ENCODE peak calls at places on chromosome 2, in ten cellular contexts. One of them, this sample, is unnamed.

GRCh38 chr2:226427538-226428307 is 371.9 kb downstream of the IRS1 start:
- DNase-seq in A549: peak
- DNase-seq in GM23248: peak
- DNase-seq in AG09309: peak
- DNase-seq in fibroblast of pulmonary artery: peak
- DNase-seq in lower leg skin: no peak
- DNase-seq in fibroblast of mammary gland: peak
- DNase-seq in CD8-positive, alpha-beta T cell: no peak
- DNase-seq in left ventricle myocardium inferior: no peak
- DNase-seq in kidney epithelial cell: peak
- DNase-seq in this sample: no peak

GRCh38 chr2:218081695-218082094 is 12.6 kb downstream of the RUFY4 start:
- DNase-seq in kidney epithelial cell: no peak
- DNase-seq in AG09309: peak
- DNase-seq in GM23248: peak
- DNase-seq in left ventricle myocardium inferior: no peak
- DNase-seq in lower leg skin: peak
- DNase-seq in fibroblast of mammary gland: peak
- DNase-seq in A549: no peak
- DNase-seq in CD8-positive, alpha-beta T cell: no peak
- DNase-seq in fibroblast of pulmonary artery: peak
- DNase-seq in this sample: no peak

GRCh38 chr2:178962805-178963433 is 87.0 kb downstream of the CCDC141 start:
- DNase-seq in GM23248: no peak
- DNase-seq in CD8-positive, alpha-beta T cell: no peak
- DNase-seq in left ventricle myocardium inferior: no peak
- DNase-seq in lower leg skin: no peak
- DNase-seq in AG09309: no peak
- DNase-seq in fibroblast of pulmonary artery: no peak
- DNase-seq in A549: no peak
- DNase-seq in kidney epithelial cell: no peak
- DNase-seq in fibroblast of mammary gland: no peak
- DNase-seq in this sample: no peak

GRCh38 chr2:175571078-175571653 is 389.7 kb upstream of the ATP5MC3 start:
- DNase-seq in kidney epithelial cell: no peak
- DNase-seq in left ventricle myocardium inferior: no peak
- DNase-seq in lower leg skin: no peak
- DNase-seq in AG09309: no peak
- DNase-seq in fibroblast of pulmonary artery: no peak
- DNase-seq in GM23248: no peak
- DNase-seq in CD8-positive, alpha-beta T cell: no peak
- DNase-seq in A549: no peak
- DNase-seq in fibroblast of mammary gland: no peak
- DNase-seq in this sample: no peak

GRCh38 chr2:28276076-28276618 is 116.5 kb upstream of the FOSL2 start:
- DNase-seq in lower leg skin: no peak
- DNase-seq in AG09309: peak
- DNase-seq in A549: peak
- DNase-seq in fibroblast of mammary gland: peak
- DNase-seq in CD8-positive, alpha-beta T cell: no peak
- DNase-seq in left ventricle myocardium inferior: no peak
- DNase-seq in GM23248: peak
- DNase-seq in fibroblast of pulmonary artery: peak
- DNase-seq in kidney epithelial cell: peak
- DNase-seq in this sample: no peak

GRCh38 chr2:109330056-109330455 is 201.1 kb downstream of the SH3RF3 start:
- DNase-seq in lower leg skin: no peak
- DNase-seq in fibroblast of pulmonary artery: peak
- DNase-seq in kidney epithelial cell: no peak
- DNase-seq in CD8-positive, alpha-beta T cell: no peak
- DNase-seq in GM23248: peak
- DNase-seq in A549: no peak
- DNase-seq in AG09309: peak
- DNase-seq in fibroblast of mammary gland: peak
- DNase-seq in left ventricle myocardium inferior: no peak
- DNase-seq in this sample: no peak

GRCh38 chr2:11111811-11112425 is 43.3 kb upstream of the SLC66A3 start:
- DNase-seq in lower leg skin: peak
- DNase-seq in kidney epithelial cell: no peak
- DNase-seq in CD8-positive, alpha-beta T cell: no peak
- DNase-seq in GM23248: no peak
- DNase-seq in fibroblast of pulmonary artery: no peak
- DNase-seq in left ventricle myocardium inferior: no peak
- DNase-seq in fibroblast of mammary gland: no peak
- DNase-seq in A549: no peak
- DNase-seq in AG09309: no peak
- DNase-seq in this sample: no peak

GRCh38 chr2:36456227-36456788 is 100.7 kb downstream of the CRIM1 start:
- DNase-seq in A549: no peak
- DNase-seq in kidney epithelial cell: no peak
- DNase-seq in GM23248: peak
- DNase-seq in lower leg skin: no peak
- DNase-seq in left ventricle myocardium inferior: peak
- DNase-seq in CD8-positive, alpha-beta T cell: no peak
- DNase-seq in fibroblast of pulmonary artery: peak
- DNase-seq in AG09309: no peak
- DNase-seq in fibroblast of mammary gland: peak
- DNase-seq in this sample: no peak

GRCh38 chr2:146451972-146452371 is 1392.9 kb upstream of the ACVR2A start:
- DNase-seq in fibroblast of pulmonary artery: no peak
- DNase-seq in CD8-positive, alpha-beta T cell: no peak
- DNase-seq in lower leg skin: no peak
- DNase-seq in AG09309: no peak
- DNase-seq in GM23248: no peak
- DNase-seq in fibroblast of mammary gland: no peak
- DNase-seq in left ventricle myocardium inferior: no peak
- DNase-seq in kidney epithelial cell: no peak
- DNase-seq in A549: no peak
- DNase-seq in this sample: no peak

GRCh38 chr2:121686218-121686617 is 37.0 kb upstream of the CLASP1 start:
- DNase-seq in A549: no peak
- DNase-seq in AG09309: no peak
- DNase-seq in fibroblast of mammary gland: no peak
- DNase-seq in fibroblast of pulmonary artery: no peak
- DNase-seq in lower leg skin: no peak
- DNase-seq in left ventricle myocardium inferior: no peak
- DNase-seq in CD8-positive, alpha-beta T cell: no peak
- DNase-seq in GM23248: no peak
- DNase-seq in kidney epithelial cell: no peak
- DNase-seq in this sample: no peak

DNA sequence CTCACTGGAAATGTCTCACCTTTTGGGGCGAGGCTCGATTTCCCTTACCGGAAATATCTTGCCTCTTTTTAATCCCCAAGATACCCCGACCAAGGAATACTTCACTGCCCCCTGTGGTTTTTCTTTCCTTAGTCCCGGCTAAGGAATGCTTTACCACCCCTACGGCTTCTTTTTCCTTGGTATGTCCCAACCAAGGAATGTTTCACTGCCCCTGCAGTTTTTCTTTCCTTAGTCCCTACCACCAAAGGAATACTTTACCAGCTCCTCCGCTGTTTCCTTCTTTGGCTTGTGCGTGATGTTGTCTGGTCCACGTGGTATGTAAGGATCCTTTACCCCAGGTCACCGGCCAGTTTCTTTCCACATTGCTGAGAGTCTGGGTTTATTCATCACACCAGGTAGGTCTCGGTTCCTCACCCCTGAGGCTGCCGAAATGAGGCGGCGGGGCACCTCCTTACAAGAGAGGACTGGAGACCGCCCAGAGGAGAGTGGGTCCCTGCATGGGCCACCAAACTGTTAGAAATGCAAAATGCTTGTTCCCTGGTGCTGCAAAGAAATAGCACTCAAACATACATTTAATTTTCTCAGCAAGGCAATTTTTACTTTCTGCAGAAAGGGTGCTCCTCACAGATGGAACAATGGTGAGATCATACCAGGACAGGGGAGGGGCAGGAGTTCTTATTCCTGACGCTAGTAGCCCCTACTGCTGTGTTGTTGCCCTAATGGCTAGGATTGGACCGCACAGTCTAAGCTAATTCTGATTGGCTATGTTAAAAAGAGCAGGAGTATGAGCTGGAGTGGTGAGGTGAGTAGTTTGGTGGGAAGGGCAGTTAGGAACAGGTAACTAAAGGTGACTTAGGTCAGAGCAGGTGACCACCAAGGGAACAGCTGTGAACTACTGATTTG is 33.4 kb upstream of the CLASP1 start:
- DNase-seq in lower leg skin: no peak
- DNase-seq in A549: no peak
- DNase-seq in CD8-positive, alpha-beta T cell: no peak
- DNase-seq in fibroblast of mammary gland: no peak
- DNase-seq in kidney epithelial cell: no peak
- DNase-seq in left ventricle myocardium inferior: no peak
- DNase-seq in fibroblast of pulmonary artery: no peak
- DNase-seq in AG09309: no peak
- DNase-seq in GM23248: no peak
- DNase-seq in this sample: no peak
- H3K4me3 ChIP-seq in lower leg skin: no peak
- H3K4me3 ChIP-seq in A549: no peak
- H3K4me3 ChIP-seq in CD8-positive, alpha-beta T cell: no peak
- H3K4me3 ChIP-seq in fibroblast of mammary gland: no peak
- H3K4me3 ChIP-seq in kidney epithelial cell: no peak
- H3K4me3 ChIP-seq in left ventricle myocardium inferior: no peak
- H3K4me3 ChIP-seq in fibroblast of pulmonary artery: no peak
- H3K4me3 ChIP-seq in AG09309: no peak
- H3K4me3 ChIP-seq in GM23248: no peak
- H3K4me3 ChIP-seq in this sample: no peak

GRCh38 chr2:198044777-198045176 is 240.4 kb downstream of the PLCL1 start:
- DNase-seq in fibroblast of mammary gland: peak
- DNase-seq in AG09309: peak
- DNase-seq in CD8-positive, alpha-beta T cell: no peak
- DNase-seq in A549: no peak
- DNase-seq in left ventricle myocardium inferior: no peak
- DNase-seq in fibroblast of pulmonary artery: no peak
- DNase-seq in lower leg skin: no peak
- DNase-seq in kidney epithelial cell: no peak
- DNase-seq in GM23248: peak
- DNase-seq in this sample: no peak

GRCh38 chr2:198042189-198042588 is 237.8 kb downstream of the PLCL1 start:
- DNase-seq in kidney epithelial cell: no peak
- DNase-seq in GM23248: no peak
- DNase-seq in lower leg skin: no peak
- DNase-seq in left ventricle myocardium inferior: no peak
- DNase-seq in CD8-positive, alpha-beta T cell: no peak
- DNase-seq in fibroblast of mammary gland: no peak
- DNase-seq in fibroblast of pulmonary artery: no peak
- DNase-seq in AG09309: no peak
- DNase-seq in A549: no peak
- DNase-seq in this sample: no peak

GRCh38 chr2:198045227-198045626 is 240.8 kb downstream of the PLCL1 start:
- DNase-seq in AG09309: peak
- DNase-seq in CD8-positive, alpha-beta T cell: no peak
- DNase-seq in fibroblast of pulmonary artery: no peak
- DNase-seq in kidney epithelial cell: no peak
- DNase-seq in left ventricle myocardium inferior: no peak
- DNase-seq in fibroblast of mammary gland: peak
- DNase-seq in lower leg skin: no peak
- DNase-seq in GM23248: peak
- DNase-seq in A549: no peak
- DNase-seq in this sample: no peak

GRCh38 chr2:198036029-198036879 is 231.9 kb downstream of the PLCL1 start:
- DNase-seq in lower leg skin: no peak
- DNase-seq in kidney epithelial cell: no peak
- DNase-seq in AG09309: no peak
- DNase-seq in CD8-positive, alpha-beta T cell: no peak
- DNase-seq in fibroblast of pulmonary artery: no peak
- DNase-seq in left ventricle myocardium inferior: no peak
- DNase-seq in GM23248: no peak
- DNase-seq in fibroblast of mammary gland: no peak
- DNase-seq in A549: no peak
- DNase-seq in this sample: no peak

GRCh38 chr2:198040820-198041219 is 236.4 kb downstream of the PLCL1 start:
- DNase-seq in left ventricle myocardium inferior: no peak
- DNase-seq in fibroblast of mammary gland: no peak
- DNase-seq in AG09309: no peak
- DNase-seq in A549: no peak
- DNase-seq in kidney epithelial cell: no peak
- DNase-seq in lower leg skin: no peak
- DNase-seq in GM23248: no peak
- DNase-seq in CD8-positive, alpha-beta T cell: no peak
- DNase-seq in fibroblast of pulmonary artery: no peak
- DNase-seq in this sample: no peak
- H3K4me3 ChIP-seq in left ventricle myocardium inferior: no peak
- H3K4me3 ChIP-seq in fibroblast of mammary gland: no peak
- H3K4me3 ChIP-seq in AG09309: no peak
- H3K4me3 ChIP-seq in A549: no peak
- H3K4me3 ChIP-seq in kidney epithelial cell: no peak
- H3K4me3 ChIP-seq in lower leg skin: no peak
- H3K4me3 ChIP-seq in GM23248: no peak
- H3K4me3 ChIP-seq in CD8-positive, alpha-beta T cell: no peak
- H3K4me3 ChIP-seq in fibroblast of pulmonary artery: no peak
- H3K4me3 ChIP-seq in this sample: no peak

DNA sequence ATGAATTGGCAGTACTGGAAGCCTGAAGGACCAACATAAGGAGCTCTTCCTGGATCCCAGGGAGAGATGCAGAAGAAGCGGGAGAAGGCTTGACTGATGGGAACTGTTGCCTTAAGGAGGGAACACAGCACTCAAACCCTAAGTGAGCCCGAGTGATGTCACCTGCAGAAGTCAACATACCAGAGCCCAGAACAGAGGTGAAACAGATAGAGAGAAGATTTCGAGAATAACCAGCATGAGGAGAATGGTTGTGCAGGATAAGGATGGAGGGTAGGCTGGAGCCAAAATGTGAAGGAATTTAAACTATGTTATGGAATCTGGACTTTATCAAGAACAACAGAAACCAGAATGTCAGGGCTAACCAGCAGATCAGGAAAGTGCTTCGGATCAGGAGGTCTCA is 463.1 kb upstream of the DDX18 start:
- DNase-seq in AG09309: no peak
- DNase-seq in kidney epithelial cell: no peak
- DNase-seq in left ventricle myocardium inferior: no peak
- DNase-seq in GM23248: no peak
- DNase-seq in fibroblast of mammary gland: no peak
- DNase-seq in CD8-positive, alpha-beta T cell: no peak
- DNase-seq in lower leg skin: no peak
- DNase-seq in A549: no peak
- DNase-seq in fibroblast of pulmonary artery: no peak
- DNase-seq in this sample: no peak
- H3K4me3 ChIP-seq in AG09309: no peak
- H3K4me3 ChIP-seq in kidney epithelial cell: no peak
- H3K4me3 ChIP-seq in left ventricle myocardium inferior: no peak
- H3K4me3 ChIP-seq in GM23248: no peak
- H3K4me3 ChIP-seq in fibroblast of mammary gland: no peak
- H3K4me3 ChIP-seq in CD8-positive, alpha-beta T cell: no peak
- H3K4me3 ChIP-seq in lower leg skin: no peak
- H3K4me3 ChIP-seq in A549: no peak
- H3K4me3 ChIP-seq in fibroblast of pulmonary artery: no peak
- H3K4me3 ChIP-seq in this sample: no peak

DNA sequence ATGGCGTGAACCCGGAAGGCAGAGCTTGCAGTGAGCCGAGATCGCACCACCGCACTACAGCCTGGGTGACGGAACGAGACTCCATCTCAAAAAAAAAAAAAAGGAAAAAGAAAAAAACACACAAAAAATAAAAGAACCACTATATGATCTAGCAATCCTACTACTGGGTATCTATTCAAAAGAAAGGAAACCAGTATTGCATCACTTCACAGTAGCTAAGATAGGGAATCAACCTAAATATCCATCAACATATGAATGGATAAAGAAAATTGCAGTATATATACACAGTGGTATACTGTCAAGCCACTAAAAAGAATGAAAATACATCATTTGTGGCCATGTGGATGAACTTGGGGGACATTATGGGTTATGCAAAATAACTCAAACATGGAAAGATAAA is 37.9 kb downstream of the METTL21A start:
- DNase-seq in A549: no peak
- DNase-seq in left ventricle myocardium inferior: no peak
- DNase-seq in GM23248: no peak
- DNase-seq in lower leg skin: no peak
- DNase-seq in kidney epithelial cell: no peak
- DNase-seq in CD8-positive, alpha-beta T cell: no peak
- DNase-seq in fibroblast of mammary gland: no peak
- DNase-seq in AG09309: no peak
- DNase-seq in fibroblast of pulmonary artery: no peak
- DNase-seq in this sample: no peak
- H3K4me3 ChIP-seq in A549: no peak
- H3K4me3 ChIP-seq in left ventricle myocardium inferior: no peak
- H3K4me3 ChIP-seq in GM23248: no peak
- H3K4me3 ChIP-seq in lower leg skin: no peak
- H3K4me3 ChIP-seq in kidney epithelial cell: no peak
- H3K4me3 ChIP-seq in CD8-positive, alpha-beta T cell: no peak
- H3K4me3 ChIP-seq in fibroblast of mammary gland: no peak
- H3K4me3 ChIP-seq in AG09309: no peak
- H3K4me3 ChIP-seq in fibroblast of pulmonary artery: no peak
- H3K4me3 ChIP-seq in this sample: no peak

This sample was measured in HL-60.